ENCODE peak calls at places on chromosomes 6 and 20, in six cellular contexts. H, Y, Q, O, E and J are unnamed samples.

GRCh38 chr20:9344080-9344920 is 170.1 kb upstream of the LAMP5 start:
- DNase-seq in H (peak), Y (peak), Q (no peak), O (no peak), E (no peak), J (no peak)

GRCh38 chr20:63116412-63117106 is 99.4 kb downstream of the YTHDF1 start:
- DNase-seq in H (no peak), Y (peak), Q (no peak), O (peak), E (no peak), J (peak)

GRCh38 chr6:159306134-159306537 is 136.9 kb downstream of the FNDC1 start:
- DNase-seq in H (peak), Y (no peak), Q (no peak), O (no peak), E (no peak), J (no peak)

GRCh38 chr6:147283460-147283859 is 79.2 kb downstream of the STXBP5 start:
- DNase-seq in H (peak), Y (peak), Q (no peak), O (no peak), E (no peak), J (no peak)

GRCh38 chr6:27332692-27333641 is 20.9 kb upstream of the POM121L2 start:
- DNase-seq in H (peak), Y (peak), Q (peak), O (peak), E (peak), J (peak)

GRCh38 chr6:3061501-3061941 is 6.8 kb upstream of the RIPK1 start:
- DNase-seq in H (peak), Y (peak), Q (no peak), O (peak), E (no peak), J (no peak)

GRCh38 chr20:3129094-3129493 is 30.6 kb downstream of the FASTKD5 start:
- DNase-seq in H (no peak), Y (no peak), Q (no peak), O (no peak), E (no peak), J (no peak)

GRCh38 chr20:38217791-38218565 is 42.6 kb downstream of the KIAA1755 start:
- DNase-seq in H (peak), Y (peak), Q (peak), O (no peak), E (no peak), J (no peak)

GRCh38 chr6:44002591-44003344 is 124.5 kb downstream of the MRPL14 start:
- DNase-seq in H (no peak), Y (peak), Q (no peak), O (peak), E (peak), J (peak)

GRCh38 chr20:61930776-61931475 is 134.8 kb downstream of the TAF4 start:
- DNase-seq in H (no peak), Y (no peak), Q (no peak), O (no peak), E (no peak), J (no peak)

GRCh38 chr6:124466949-124467348 is 495.3 kb upstream of the RNF217 start:
- DNase-seq in H (no peak), Y (peak), Q (no peak), O (no peak), E (no peak), J (no peak)

GRCh38 chr6:36195471-36196048 is 984 bp upstream of the BRPF3 start:
- DNase-seq in H (no peak), Y (no peak), Q (no peak), O (no peak), E (no peak), J (no peak)

GRCh38 chr20:57407541-57407956 is 16.4 kb downstream of the RBM38 start:
- DNase-seq in H (no peak), Y (no peak), Q (no peak), O (no peak), E (no peak), J (no peak)

GRCh38 chr6:53765270-53765669 is 29.5 kb upstream of the LRRC1 start:
- DNase-seq in H (no peak), Y (no peak), Q (no peak), O (no peak), E (no peak), J (no peak)

GRCh38 chr6:106084106-106084963 is 1.8 kb upstream of the PRDM1 start:
- DNase-seq in H (peak), Y (peak), Q (peak), O (no peak), E (peak), J (peak)

GRCh38 chr6:106085687-106085983 is 501 bp upstream of the PRDM1 start:
- DNase-seq in H (no peak), Y (peak), Q (no peak), O (no peak), E (no peak), J (no peak)

GRCh38 chr6:106084973-106085686 is 1.0 kb upstream of the PRDM1 start:
- DNase-seq in H (peak), Y (peak), Q (no peak), O (no peak), E (no peak), J (no peak)

GRCh38 chr6:106087548-106088325 is 1.6 kb downstream of the PRDM1 start:
- DNase-seq in H (peak), Y (peak), Q (no peak), O (no peak), E (no peak), J (no peak)

DNA sequence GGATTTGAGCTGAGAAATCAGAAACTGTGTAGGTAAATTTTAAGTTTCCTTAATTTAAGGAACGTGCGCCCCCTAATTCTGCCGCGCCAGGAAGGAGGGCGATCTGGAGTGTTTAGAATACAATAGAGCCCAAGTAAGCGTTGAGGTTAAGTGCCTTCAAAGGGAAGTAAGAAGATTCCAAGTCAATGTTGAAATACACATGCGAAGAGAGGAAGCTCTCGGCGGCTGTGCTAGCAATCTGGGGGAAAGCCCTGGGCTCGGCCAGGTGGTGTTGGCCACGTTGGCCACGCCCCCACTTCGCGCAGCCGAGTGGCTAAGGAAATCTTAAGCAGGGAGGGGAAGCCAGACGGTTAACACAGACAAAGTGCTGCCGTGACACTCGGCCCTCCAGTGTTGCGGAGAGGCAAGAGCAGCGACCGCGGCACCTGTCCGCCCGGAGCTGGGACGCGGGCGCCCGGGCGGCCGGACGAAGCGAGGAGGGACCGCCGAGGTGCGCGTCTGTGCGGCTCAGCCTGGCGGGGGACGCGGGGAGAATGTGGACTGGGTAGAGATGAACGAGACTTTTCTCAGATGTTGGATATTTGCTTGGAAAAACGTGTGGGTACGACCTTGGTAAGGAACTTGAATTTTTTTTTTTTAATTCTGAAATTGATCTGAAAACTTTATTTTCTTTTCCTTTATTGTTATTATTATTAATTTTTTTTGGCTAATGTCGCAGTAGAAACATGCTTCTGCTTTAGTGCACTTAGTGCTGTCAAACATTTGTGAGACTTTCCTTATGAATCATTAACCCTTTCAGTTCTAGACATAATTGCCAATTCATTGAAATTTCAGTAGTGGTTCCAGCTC is at the start of gene PRDM1:
- DNase-seq in H (peak), Y (peak), Q (no peak), O (peak), E (peak), J (peak)
- TF ChIP-seq CTCF in H (peak), Y (peak), Q (peak), O (peak), E (peak), J (peak)

GRCh38 chr20:52539891-52540290 is 348.3 kb upstream of the ZFP64 start:
- DNase-seq in H (no peak), Y (no peak), Q (no peak), O (peak), E (no peak), J (no peak)
- TF ChIP-seq CTCF in H (no peak), Y (no peak), Q (no peak), O (no peak), E (no peak), J (no peak)

DNA sequence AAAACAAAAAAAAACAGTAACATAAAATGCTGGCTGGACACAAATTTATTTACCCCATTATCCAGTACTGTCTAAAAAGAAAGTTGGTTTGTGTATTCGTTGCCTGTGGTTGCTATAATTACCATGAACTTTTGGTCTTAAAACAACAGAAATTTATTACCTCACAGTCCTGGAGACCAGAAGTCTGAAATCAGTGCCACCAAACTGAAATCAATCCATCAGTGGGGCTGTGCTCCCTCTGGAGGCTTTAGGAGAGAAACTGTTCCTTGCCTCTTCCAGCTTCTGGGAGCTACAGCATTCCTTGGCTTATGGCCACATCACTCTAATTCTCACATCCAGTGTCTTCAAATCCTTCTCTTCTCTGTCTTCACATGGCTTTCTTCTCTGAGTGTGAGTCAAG is 79.4 kb downstream of the SNX5 start:
- DNase-seq in H (peak), Y (peak), Q (no peak), O (no peak), E (no peak), J (no peak)
- TF ChIP-seq CTCF in H (peak), Y (peak), Q (peak), O (no peak), E (no peak), J (no peak)

DNA sequence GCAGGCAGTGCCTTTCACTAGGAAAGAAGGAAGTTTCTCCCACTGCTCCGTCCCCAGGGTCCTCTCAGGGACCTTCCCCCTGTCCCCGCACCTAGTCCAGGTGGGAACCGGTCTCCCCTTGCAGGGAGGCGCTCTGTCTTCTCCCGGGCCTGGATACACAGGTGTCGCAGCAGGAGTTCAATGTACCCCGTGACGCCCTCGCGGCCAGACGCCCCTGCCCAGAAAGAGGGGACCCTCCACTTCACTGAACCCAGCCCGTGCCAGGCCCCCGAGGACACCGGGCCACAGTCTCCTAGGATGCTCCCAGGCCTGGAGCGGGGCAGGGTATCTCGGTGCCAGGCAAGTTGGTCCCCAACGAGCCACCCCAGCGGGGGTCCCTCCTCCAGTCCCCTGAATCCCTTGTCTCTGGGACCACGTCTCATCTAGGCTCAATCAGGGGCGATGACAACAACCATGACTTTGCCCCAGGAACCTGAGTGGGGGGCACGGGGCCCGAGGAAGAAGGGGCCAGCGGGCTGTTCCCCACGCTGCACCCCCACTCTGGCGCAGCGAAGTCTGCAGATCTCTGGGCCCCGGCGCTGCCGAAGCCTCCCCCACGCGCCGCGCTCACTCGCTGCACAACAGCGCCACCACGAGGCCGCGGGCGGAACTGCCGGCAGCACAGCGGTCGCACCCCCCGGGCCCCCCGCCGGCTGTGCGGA is 103.0 kb downstream of the EDN3 start:
- DNase-seq in H (no peak), Y (no peak), Q (no peak), O (peak), E (peak), J (peak)
- TF ChIP-seq CTCF in H (peak), Y (peak), Q (peak), O (peak), E (peak), J (peak)

GRCh38 chr6:52596371-52597028 is 19.6 kb upstream of the TRAM2 start:
- DNase-seq in H (peak), Y (peak), Q (no peak), O (no peak), E (no peak), J (no peak)
- TF ChIP-seq CTCF in H (no peak), Y (no peak), Q (no peak), O (no peak), E (no peak), J (no peak)

DNA sequence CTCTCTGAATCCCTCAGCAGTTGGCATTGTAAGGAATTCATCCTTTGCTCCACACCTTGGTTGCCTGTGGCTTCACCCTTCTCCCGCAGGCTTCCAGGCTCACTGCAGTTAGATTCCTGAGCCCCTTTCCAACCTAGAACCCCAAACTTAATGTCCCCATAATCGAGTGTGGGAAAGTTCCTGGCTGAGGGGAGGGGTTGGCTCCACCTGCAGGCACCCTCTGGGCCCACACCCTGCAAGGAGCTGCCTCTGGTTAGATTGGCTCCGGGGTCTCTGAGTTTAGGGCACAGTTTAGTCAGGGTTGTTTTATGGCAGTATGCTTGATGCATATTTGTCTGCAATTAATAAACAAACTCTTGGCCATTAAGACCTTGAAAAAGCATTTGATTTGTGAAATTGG is 63.4 kb downstream of the MTHFD1L start:
- DNase-seq in H (no peak), Y (no peak), Q (no peak), O (no peak), E (peak), J (peak)
- TF ChIP-seq CTCF in H (no peak), Y (peak), Q (peak), O (no peak), E (peak), J (peak)